ENCODE peak calls at places on chromosomes 6 and 20, in six cellular contexts. O, V, Y, C, E and W are unnamed samples.

GRCh38 chr6:144619983-144620382 is 334.8 kb downstream of the UTRN start:
- DNase-seq in Y (no peak), C (no peak), V (no peak), O (no peak), E (no peak), W (no peak)

GRCh38 chr20:35952480-35953410 is 1.6 kb downstream of the SCAND1 start:
- DNase-seq in C (peak; percentile 33), Y (no peak), V (no peak), O (no peak), E (no peak), W (no peak)

GRCh38 chr6:118784641-118785164 is 109.2 kb upstream of the ASF1A start:
- DNase-seq in Y (no peak), O (no peak), C (no peak), E (no peak), V (no peak), W (no peak)

GRCh38 chr6:144160452-144160851 is 10.1 kb downstream of the STX11 start:
- DNase-seq in E (no peak), V (no peak), Y (no peak), O (no peak), C (no peak), W (no peak)

GRCh38 chr20:32507998-32508774 is 76.9 kb downstream of the NOL4L start:
- DNase-seq in O (peak; percentile 33), E (no peak), C (no peak), V (no peak), Y (no peak), W (no peak)

GRCh38 chr6:101312652-101313051 is 80.9 kb upstream of the GRIK2 start:
- DNase-seq in Y (no peak), O (no peak), C (no peak), V (no peak), E (no peak), W (no peak)

GRCh38 chr6:138727182-138727581 is 46.4 kb upstream of the CCDC28A start:
- DNase-seq in Y (no peak), O (no peak), E (no peak), C (no peak), V (peak; percentile 33), W (no peak)

GRCh38 chr6:157561929-157562810 is 181.2 kb downstream of the ZDHHC14 start:
- DNase-seq in E (peak; percentile 76), O (no peak), V (no peak), Y (no peak), C (no peak), W (no peak)

GRCh38 chr6:35026434-35027222 is 114.5 kb downstream of the TCP11 start:
- DNase-seq in V (no peak), C (no peak), Y (no peak), E (no peak), O (no peak), W (no peak)

GRCh38 chr20:13322198-13322597 is 101.1 kb downstream of the ISM1 start:
- DNase-seq in E (no peak), Y (peak; percentile 28), O (no peak), C (no peak), V (no peak), W (no peak)

GRCh38 chr6:64013061-64013410 is 377.4 kb downstream of the PHF3 start:
- DNase-seq in O (no peak), E (no peak), C (no peak), Y (no peak), V (no peak), W (no peak)

GRCh38 chr6:128275681-128276080 is 244.7 kb downstream of the PTPRK start:
- DNase-seq in Y (no peak), O (no peak), E (no peak), V (no peak), C (no peak), W (no peak)

GRCh38 chr6:47362857-47363461 is 53.3 kb upstream of the TNFRSF21 start:
- DNase-seq in C (no peak), V (no peak), Y (no peak), E (no peak), O (no peak), W (no peak)

GRCh38 chr20:44728835-44729342 is 13.7 kb downstream of the CCN5 start:
- DNase-seq in Y (peak; percentile 46), E (no peak), O (peak; percentile 87), V (peak; percentile 90), C (no peak), W (peak; percentile 76)

GRCh38 chr6:113281014-113281810 is 575.9 kb upstream of the MARCKS start:
- DNase-seq in C (no peak), V (no peak), O (no peak), Y (no peak), E (no peak), W (no peak)

GRCh38 chr20:30610751-30611150 is 646.7 kb upstream of the DEFB115 start:
- DNase-seq in V (no peak), Y (no peak), E (no peak), O (no peak), C (no peak), W (no peak)
- H3K9me3 ChIP-seq in V (no peaks in the 10 kb centered on the region), Y (peaks cover 12% of the 10 kb centered on the region), E (peaks cover 8% of the 10 kb centered on the region), O (peaks cover 1% of the 10 kb centered on the region), C (no peaks in the 10 kb centered on the region), W (no peaks in the 10 kb centered on the region)

DNA sequence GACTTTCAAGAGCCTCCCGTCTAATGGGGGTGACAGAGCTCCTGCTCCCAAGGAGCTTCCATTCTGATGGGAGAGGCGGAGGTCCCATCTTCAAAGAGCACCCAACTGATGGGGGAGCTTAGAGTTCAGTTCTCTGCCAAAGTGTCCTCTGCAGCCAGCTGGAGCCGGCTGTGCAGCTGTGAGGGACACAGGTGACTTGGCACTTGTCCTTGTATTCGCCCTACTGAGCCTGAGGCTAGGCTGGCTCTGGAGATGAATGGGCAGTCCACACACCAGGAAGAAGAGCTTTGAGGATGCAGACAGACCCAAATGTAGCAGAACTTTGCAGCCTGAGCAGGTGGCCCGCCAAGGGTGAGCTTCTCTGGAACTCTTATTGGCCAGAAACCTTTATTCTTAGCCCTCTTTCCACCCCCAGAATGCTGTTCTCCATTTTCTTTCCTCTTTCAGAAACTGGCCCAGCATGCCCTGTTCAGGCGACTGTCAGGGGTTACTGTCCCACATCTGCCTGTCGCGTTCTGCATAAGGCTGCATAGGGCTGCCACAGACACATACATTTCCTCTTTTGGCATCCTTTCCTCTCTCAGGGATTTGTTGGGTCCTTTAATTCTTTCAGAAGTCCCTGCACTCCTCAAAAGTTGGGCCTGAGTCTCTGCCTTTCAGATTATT is 108.7 kb upstream of the LRFN2 start:
- DNase-seq in C (no peak), O (no peak), Y (no peak), E (no peak), V (no peak), W (no peak)
- H3K27ac ChIP-seq in C (no peak overlapping the region), O (no peak overlapping the region), Y (no peak overlapping the region), E (no peak overlapping the region), V (no peak overlapping the region), W (no peak overlapping the region)

GRCh38 chr6:170039156-170040114 is 251.4 kb downstream of the DLL1 start:
- DNase-seq in O (peak; percentile 36), E (no peak), C (no peak), Y (no peak), V (no peak), W (peak; percentile 1)
- H3K9me3 ChIP-seq in O (no peaks in the 10 kb centered on the region), E (peaks cover 5% of the 10 kb centered on the region), C (peaks cover 2% of the 10 kb centered on the region), Y (peaks cover 12% of the 10 kb centered on the region), V (no peaks in the 10 kb centered on the region), W (no peaks in the 10 kb centered on the region)

GRCh38 chr6:38488876-38489275 is 150.9 kb downstream of the BTBD9 start:
- DNase-seq in E (no peak), V (no peak), O (no peak), C (no peak), Y (no peak), W (no peak)
- H3K27ac ChIP-seq in E (no peak overlapping the region), V (no peak overlapping the region), O (no peak overlapping the region), C (no peak overlapping the region), Y (no peak overlapping the region), W (no peak overlapping the region)

DNA sequence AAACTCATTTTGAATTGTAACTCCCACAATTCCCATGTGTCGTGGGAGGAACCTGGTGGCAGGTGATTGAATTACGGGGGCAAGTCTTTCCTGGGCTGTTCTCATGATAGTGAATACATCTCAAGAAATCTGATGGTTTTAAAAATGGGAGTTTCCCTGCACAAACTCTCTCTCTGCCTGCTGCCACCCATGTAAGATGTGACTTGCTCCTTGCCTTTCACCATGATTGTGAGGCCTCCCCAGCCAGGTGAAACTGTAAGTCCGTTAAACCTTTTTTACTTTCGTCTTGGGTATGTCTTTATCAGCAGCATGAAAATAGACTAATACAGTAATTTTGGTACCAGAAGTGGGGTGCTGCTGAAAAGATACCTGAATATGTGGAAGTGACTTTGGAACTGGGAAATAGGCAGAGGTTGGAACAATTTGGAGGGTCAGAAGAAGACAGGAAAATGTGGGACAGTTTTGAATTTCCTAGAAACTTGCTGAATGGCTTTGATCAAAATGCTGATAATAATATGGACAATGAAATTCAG is 41.4 kb upstream of the SAMHD1 start:
- DNase-seq in Y (no peak), V (no peak), C (no peak), O (no peak), E (no peak), W (no peak)
- H3K9me3 ChIP-seq in Y (peaks cover 13% of the 10 kb centered on the region), V (no peaks in the 10 kb centered on the region), C (peaks cover 4% of the 10 kb centered on the region), O (no peaks in the 10 kb centered on the region), E (no peaks in the 10 kb centered on the region), W (no peaks in the 10 kb centered on the region)

DNA sequence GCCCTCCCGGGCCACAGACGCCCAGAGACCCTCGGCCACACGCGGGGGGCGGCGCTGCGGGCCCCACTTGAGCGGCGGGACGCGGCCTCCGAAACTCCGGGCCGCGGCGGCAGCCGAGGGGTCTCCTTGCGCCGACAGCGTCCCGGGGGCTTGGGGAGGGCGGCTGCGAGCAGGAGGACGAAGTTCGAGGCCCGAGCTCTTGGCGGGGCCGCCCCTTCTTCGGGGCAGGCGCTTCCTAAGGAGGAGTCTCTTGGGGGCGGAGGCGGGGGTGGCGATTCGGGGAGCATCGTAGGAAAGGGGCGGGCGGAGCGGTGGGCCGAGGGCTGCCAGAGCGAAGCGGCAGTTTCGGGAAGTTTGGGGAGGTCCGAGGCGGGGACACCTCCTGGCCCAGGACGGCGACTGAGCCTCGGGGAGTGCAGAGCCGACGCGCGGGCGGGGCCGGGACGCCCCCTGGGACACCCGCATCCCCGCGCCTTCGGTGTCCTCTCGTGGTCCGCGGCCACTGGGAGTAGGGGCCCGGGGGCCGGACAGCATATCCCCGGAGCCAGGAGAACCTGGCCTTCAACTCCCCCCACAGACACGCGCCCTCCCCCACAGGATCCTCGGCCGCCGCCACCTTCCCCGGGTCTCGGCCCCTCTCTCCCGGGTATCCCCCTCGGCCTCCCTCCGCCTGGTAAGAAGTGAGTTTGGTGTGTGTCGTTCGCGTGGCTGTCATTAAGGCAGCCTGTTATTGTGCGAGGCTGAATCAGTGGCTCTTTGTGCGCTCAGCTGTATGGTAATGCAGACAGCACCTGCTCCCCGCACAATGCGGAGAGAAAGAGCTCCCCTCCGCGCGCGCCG is 613 bp upstream of the DLL1 start:
- DNase-seq in O (peak; percentile 87), E (peak; percentile 57), V (peak; percentile 75), Y (peak; percentile 51), C (peak; percentile 56), W (peak; percentile 52)
- H3K27ac ChIP-seq in O (no peak overlapping the region), E (peak overlapping the region; percentile 74), V (peak overlapping the region; percentile 78), Y (no peak overlapping the region), C (no peak overlapping the region), W (no peak overlapping the region)

GRCh38 chr6:27183082-27183832 is 64.2 kb upstream of the PRSS16 start:
- DNase-seq in C (no peak), O (no peak), Y (no peak), V (no peak), E (no peak), W (no peak)
- H3K9me3 ChIP-seq in C (no peaks in the 10 kb centered on the region), O (no peaks in the 10 kb centered on the region), Y (no peaks in the 10 kb centered on the region), V (no peaks in the 10 kb centered on the region), E (no peaks in the 10 kb centered on the region), W (no peaks in the 10 kb centered on the region)